ENCODE peak calls at places on chromosomes 3 and 15, in four cellular contexts. One of them, this sample, is unnamed.

GRCh38 chr15:69954726-69955125 is 143.0 kb downstream of the TLE3 start:
- DNase-seq in MM.1S: no peak
- DNase-seq in BE2C: no peak
- DNase-seq in OCI-LY7: no peak
- DNase-seq in this sample: no peak

GRCh38 chr3:187013080-187013838 is 82.9 kb downstream of the ST6GAL1 start:
- DNase-seq in MM.1S: no peak
- DNase-seq in BE2C: no peak
- DNase-seq in OCI-LY7: no peak
- DNase-seq in this sample: peak

GRCh38 chr3:111012388-111013248 is 59.0 kb upstream of the NECTIN3 start:
- DNase-seq in MM.1S: no peak
- DNase-seq in BE2C: peak
- DNase-seq in OCI-LY7: no peak
- DNase-seq in this sample: no peak

GRCh38 chr15:83210619-83211018 is 3.0 kb upstream of the HDGFL3 start:
- DNase-seq in MM.1S: no peak
- DNase-seq in BE2C: peak
- DNase-seq in OCI-LY7: no peak
- DNase-seq in this sample: no peak

GRCh38 chr3:43221076-43221475 is 65.3 kb upstream of the SNRK start:
- DNase-seq in MM.1S: no peak
- DNase-seq in BE2C: no peak
- DNase-seq in OCI-LY7: no peak
- DNase-seq in this sample: no peak

GRCh38 chr3:113912551-113913246 is 35.1 kb upstream of the ZDHHC23 start:
- DNase-seq in MM.1S: peak
- DNase-seq in BE2C: peak
- DNase-seq in OCI-LY7: peak
- DNase-seq in this sample: no peak

GRCh38 chr15:77494073-77494472 is 73.4 kb downstream of the HMG20A start:
- DNase-seq in MM.1S: no peak
- DNase-seq in BE2C: no peak
- DNase-seq in OCI-LY7: no peak
- DNase-seq in this sample: no peak

GRCh38 chr3:102180291-102180931 is 254.4 kb upstream of the ZPLD1 start:
- DNase-seq in MM.1S: no peak
- DNase-seq in BE2C: no peak
- DNase-seq in OCI-LY7: no peak
- DNase-seq in this sample: no peak

GRCh38 chr3:102741694-102742093 is 306.9 kb downstream of the ZPLD1 start:
- DNase-seq in MM.1S: no peak
- DNase-seq in BE2C: no peak
- DNase-seq in OCI-LY7: no peak
- DNase-seq in this sample: no peak

GRCh38 chr3:51673802-51674654 is 3.0 kb downstream of the TEX264 start:
- DNase-seq in MM.1S: no peak
- DNase-seq in BE2C: no peak
- DNase-seq in OCI-LY7: no peak
- DNase-seq in this sample: no peak

GRCh38 chr3:193563999-193564398 is 9.3 kb upstream of the ATP13A4 start:
- DNase-seq in MM.1S: peak
- DNase-seq in BE2C: no peak
- DNase-seq in OCI-LY7: peak
- DNase-seq in this sample: no peak

GRCh38 chr15:75360391-75360790 is 8.0 kb downstream of the MAN2C1 start:
- DNase-seq in MM.1S: no peak
- DNase-seq in BE2C: no peak
- DNase-seq in OCI-LY7: no peak
- DNase-seq in this sample: no peak

GRCh38 chr3:120177151-120177550 is 82.9 kb upstream of the GSK3B start:
- DNase-seq in MM.1S: no peak
- DNase-seq in BE2C: peak
- DNase-seq in OCI-LY7: no peak
- DNase-seq in this sample: no peak

GRCh38 chr15:43408789-43409188 is 37.9 kb downstream of the TUBGCP4 start:
- DNase-seq in MM.1S: no peak
- DNase-seq in BE2C: peak
- DNase-seq in OCI-LY7: no peak
- DNase-seq in this sample: no peak

GRCh38 chr3:51500632-51501131 is 867 bp upstream of the DCAF1 start:
- DNase-seq in MM.1S: no peak
- DNase-seq in BE2C: no peak
- DNase-seq in OCI-LY7: no peak
- DNase-seq in this sample: no peak

GRCh38 chr3:194938845-194939531 is 253.3 kb downstream of the FAM43A start:
- DNase-seq in MM.1S: no peak
- DNase-seq in BE2C: no peak
- DNase-seq in OCI-LY7: no peak
- DNase-seq in this sample: no peak

GRCh38 chr3:158128755-158129154 is 18.9 kb downstream of the RSRC1 start:
- DNase-seq in MM.1S: no peak
- DNase-seq in BE2C: no peak
- DNase-seq in OCI-LY7: no peak
- DNase-seq in this sample: no peak

GRCh38 chr3:12961007-12961725 is 112.1 kb downstream of the IQSEC1 start:
- DNase-seq in MM.1S: no peak
- DNase-seq in BE2C: no peak
- DNase-seq in OCI-LY7: no peak
- DNase-seq in this sample: no peak

GRCh38 chr3:55571913-55572312 is 84.8 kb upstream of the WNT5A start:
- DNase-seq in MM.1S: no peak
- DNase-seq in BE2C: no peak
- DNase-seq in OCI-LY7: no peak
- DNase-seq in this sample: no peak

GRCh38 chr3:38311941-38312340 is 29.8 kb downstream of the SLC22A14 start:
- DNase-seq in MM.1S: no peak
- DNase-seq in BE2C: no peak
- DNase-seq in OCI-LY7: no peak
- DNase-seq in this sample: peak

GRCh38 chr15:63243101-63243500 is 34.3 kb upstream of the APH1B start:
- DNase-seq in MM.1S: no peak
- DNase-seq in BE2C: no peak
- DNase-seq in OCI-LY7: no peak
- DNase-seq in this sample: no peak

DNA sequence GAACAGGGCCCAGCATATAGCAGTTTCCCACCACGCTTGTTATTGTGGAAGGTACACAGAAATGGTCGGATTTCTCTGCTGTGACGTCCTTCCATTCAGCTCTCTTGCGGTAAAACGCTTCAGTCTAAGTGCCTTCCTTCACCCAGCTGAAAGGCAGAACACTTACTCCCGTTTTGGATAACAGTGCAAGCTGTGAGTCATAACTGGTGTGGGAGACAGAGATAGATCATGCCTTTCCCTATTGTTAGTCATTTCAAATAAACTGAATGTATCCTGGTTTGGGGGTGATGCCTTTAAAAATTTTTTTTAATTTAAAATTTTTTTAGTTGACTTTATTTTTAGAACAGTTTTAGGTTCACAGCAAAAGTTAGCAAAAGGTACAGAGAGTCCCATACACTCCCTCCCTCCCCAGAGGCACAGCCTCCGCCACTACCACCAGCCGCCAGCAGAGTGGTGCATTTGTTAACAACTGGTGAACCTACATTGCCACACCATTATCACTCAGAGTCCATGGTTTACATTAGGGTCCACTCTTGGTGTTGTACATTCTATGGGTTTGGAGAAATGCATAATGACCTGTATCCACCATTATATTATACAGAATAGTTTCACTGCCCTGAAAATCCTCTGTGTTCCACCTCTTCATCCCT is 94.9 kb upstream of the NSMCE3 start:
- DNase-seq in MM.1S: no peak
- DNase-seq in BE2C: no peak
- DNase-seq in OCI-LY7: no peak
- DNase-seq in this sample: no peak
- TF ChIP-seq CTCF in MM.1S: no peak
- TF ChIP-seq CTCF in BE2C: peak
- TF ChIP-seq CTCF in OCI-LY7: peak
- TF ChIP-seq CTCF in this sample: peak

GRCh38 chr3:123085293-123085949 is 18.6 kb downstream of the PDIA5 start:
- DNase-seq in MM.1S: no peak
- DNase-seq in BE2C: peak
- DNase-seq in OCI-LY7: no peak
- DNase-seq in this sample: no peak
- TF ChIP-seq CTCF in MM.1S: no peak
- TF ChIP-seq CTCF in BE2C: peak
- TF ChIP-seq CTCF in OCI-LY7: no peak
- TF ChIP-seq CTCF in this sample: no peak

GRCh38 chr3:153290278-153291015 is 128.4 kb downstream of the RAP2B start:
- DNase-seq in MM.1S: peak
- DNase-seq in BE2C: no peak
- DNase-seq in OCI-LY7: peak
- DNase-seq in this sample: no peak
- TF ChIP-seq CTCF in MM.1S: peak
- TF ChIP-seq CTCF in BE2C: no peak
- TF ChIP-seq CTCF in OCI-LY7: no peak
- TF ChIP-seq CTCF in this sample: peak

GRCh38 chr15:61169904-61170695 is 59.0 kb downstream of the RORA start:
- DNase-seq in MM.1S: peak
- DNase-seq in BE2C: no peak
- DNase-seq in OCI-LY7: peak
- DNase-seq in this sample: no peak

GRCh38 chr15:61171190-61171589 is 57.9 kb downstream of the RORA start:
- DNase-seq in MM.1S: no peak
- DNase-seq in BE2C: no peak
- DNase-seq in OCI-LY7: peak
- DNase-seq in this sample: no peak

GRCh38 chr15:61175024-61175423 is 54.1 kb downstream of the RORA start:
- DNase-seq in MM.1S: no peak
- DNase-seq in BE2C: no peak
- DNase-seq in OCI-LY7: no peak
- DNase-seq in this sample: no peak

GRCh38 chr15:61173899-61174689 is 55.0 kb downstream of the RORA start:
- DNase-seq in MM.1S: no peak
- DNase-seq in BE2C: peak
- DNase-seq in OCI-LY7: no peak
- DNase-seq in this sample: no peak

GRCh38 chr15:61172325-61172724 is 56.8 kb downstream of the RORA start:
- DNase-seq in MM.1S: no peak
- DNase-seq in BE2C: no peak
- DNase-seq in OCI-LY7: no peak
- DNase-seq in this sample: no peak
- TF ChIP-seq CTCF in MM.1S: no peak
- TF ChIP-seq CTCF in BE2C: no peak
- TF ChIP-seq CTCF in OCI-LY7: no peak
- TF ChIP-seq CTCF in this sample: no peak

GRCh38 chr3:197201840-197202452 is 96.5 kb downstream of the DLG1 start:
- DNase-seq in MM.1S: no peak
- DNase-seq in BE2C: no peak
- DNase-seq in OCI-LY7: no peak
- DNase-seq in this sample: no peak

GRCh38 chr3:197197334-197197733 is 101.1 kb downstream of the DLG1 start:
- DNase-seq in MM.1S: no peak
- DNase-seq in BE2C: no peak
- DNase-seq in OCI-LY7: no peak
- DNase-seq in this sample: no peak

GRCh38 chr3:197191897-197192296 is 106.5 kb downstream of the DLG1 start:
- DNase-seq in MM.1S: no peak
- DNase-seq in BE2C: no peak
- DNase-seq in OCI-LY7: no peak
- DNase-seq in this sample: no peak

GRCh38 chr3:197195326-197195725 is 103.1 kb downstream of the DLG1 start:
- DNase-seq in MM.1S: no peak
- DNase-seq in BE2C: no peak
- DNase-seq in OCI-LY7: no peak
- DNase-seq in this sample: no peak

DNA sequence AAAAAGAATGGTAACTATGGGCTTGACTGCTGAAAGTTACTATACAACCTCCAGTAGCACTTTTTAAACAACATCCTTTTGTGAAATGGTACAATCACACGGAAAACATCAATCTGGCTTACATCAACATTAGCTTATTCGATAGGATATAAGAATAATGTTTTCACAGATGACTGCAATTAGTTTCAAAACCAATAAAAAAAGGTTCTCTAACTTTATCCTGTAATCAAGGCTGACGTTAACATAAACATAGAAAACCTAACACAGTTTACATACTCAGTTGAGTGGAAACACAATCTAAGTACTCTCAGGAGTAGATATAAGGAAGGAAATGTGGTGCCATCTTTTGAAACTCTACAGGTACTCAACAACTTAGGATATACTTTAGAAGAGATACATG is 102.2 kb downstream of the DLG1 start:
- DNase-seq in MM.1S: no peak
- DNase-seq in BE2C: no peak
- DNase-seq in OCI-LY7: no peak
- DNase-seq in this sample: no peak
- TF ChIP-seq CTCF in MM.1S: no peak
- TF ChIP-seq CTCF in BE2C: no peak
- TF ChIP-seq CTCF in OCI-LY7: no peak
- TF ChIP-seq CTCF in this sample: no peak

DNA sequence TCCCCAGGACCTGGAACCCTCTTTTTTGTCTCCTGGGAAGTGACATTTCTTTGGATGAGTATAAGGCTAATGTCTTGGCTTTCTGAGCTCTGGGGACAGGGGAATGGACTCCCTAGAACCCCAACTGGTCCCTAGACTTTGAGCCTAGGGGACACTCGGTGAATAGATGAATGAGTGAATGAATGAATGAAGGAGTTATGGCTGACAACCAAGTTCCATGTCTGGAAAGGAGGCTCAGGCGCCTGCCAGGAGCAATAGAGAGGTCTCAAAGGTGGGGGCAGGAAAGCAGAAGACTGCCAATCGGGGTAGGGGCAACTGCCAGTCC is 712 bp upstream of the PRKCD start:
- DNase-seq in MM.1S: no peak
- DNase-seq in BE2C: no peak
- DNase-seq in OCI-LY7: no peak
- DNase-seq in this sample: no peak
- TF ChIP-seq CTCF in MM.1S: no peak
- TF ChIP-seq CTCF in BE2C: no peak
- TF ChIP-seq CTCF in OCI-LY7: no peak
- TF ChIP-seq CTCF in this sample: no peak

GRCh38 chr3:142934128-142934896 is 29.2 kb downstream of the PAQR9 start:
- DNase-seq in MM.1S: no peak
- DNase-seq in BE2C: no peak
- DNase-seq in OCI-LY7: no peak
- DNase-seq in this sample: no peak

GRCh38 chr3:142929890-142930289 is 33.6 kb downstream of the PAQR9 start:
- DNase-seq in MM.1S: no peak
- DNase-seq in BE2C: no peak
- DNase-seq in OCI-LY7: no peak
- DNase-seq in this sample: no peak

GRCh38 chr3:142930510-142930909 is 33.0 kb downstream of the PAQR9 start:
- DNase-seq in MM.1S: no peak
- DNase-seq in BE2C: no peak
- DNase-seq in OCI-LY7: no peak
- DNase-seq in this sample: no peak

GRCh38 chr3:142929109-142929508 is 34.4 kb downstream of the PAQR9 start:
- DNase-seq in MM.1S: peak
- DNase-seq in BE2C: peak
- DNase-seq in OCI-LY7: peak
- DNase-seq in this sample: no peak

DNA sequence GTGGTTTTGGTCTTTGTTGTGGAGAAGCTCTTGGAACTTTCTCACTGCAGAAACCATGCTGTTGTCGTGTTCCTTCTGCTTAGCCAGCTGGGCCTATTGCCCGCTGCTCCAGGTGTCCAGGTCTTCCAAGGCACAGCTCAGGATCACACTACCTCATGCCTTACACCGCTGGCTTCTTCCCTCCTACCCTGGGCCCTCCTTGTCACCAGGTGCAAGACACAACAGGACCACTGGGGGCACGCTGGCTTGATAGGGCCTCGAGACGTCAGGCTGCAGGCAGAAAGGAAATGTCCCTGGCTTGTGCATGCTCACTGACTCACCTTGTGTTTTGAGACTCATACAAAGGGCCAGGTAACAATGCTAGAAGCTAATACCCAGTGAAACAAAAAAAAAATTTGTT is 32.3 kb downstream of the PAQR9 start:
- DNase-seq in MM.1S: no peak
- DNase-seq in BE2C: peak
- DNase-seq in OCI-LY7: peak
- DNase-seq in this sample: no peak
- TF ChIP-seq CTCF in MM.1S: no peak
- TF ChIP-seq CTCF in BE2C: peak
- TF ChIP-seq CTCF in OCI-LY7: peak
- TF ChIP-seq CTCF in this sample: no peak

This sample was measured in osteocyte.